ENCODE peak calls at places on chromosomes 7 and 10, in nine cellular contexts. Z is A549; K is adrenal gland; C is heart left ventricle; A is CD8-positive, alpha-beta T cell; O is tibial nerve; H is chondrocyte; I is cardiac muscle cell; N is esophagus muscularis mucosa. U is an unnamed sample.

GRCh38 chr7:104923010-104923421 is 91.0 kb upstream of the KMT2E start:
- DNase-seq in N (no peak), H (no peak), C (peak; percentile 74), Z (peak; percentile 85), A (peak; percentile 83), O (peak; percentile 52), I (peak; percentile 88), K (peak; percentile 79), U (peak; percentile 55)

GRCh38 chr10:35216303-35216905 is 89.8 kb downstream of the CREM start:
- DNase-seq in K (peak; percentile 72), C (no peak), Z (no peak), I (no peak), H (no peak), A (no peak), O (no peak), N (no peak), U (no peak)

GRCh38 chr7:2757904-2758672 is 70.1 kb downstream of the AMZ1 start:
- DNase-seq in C (no peak), I (peak; percentile 55), K (peak; percentile 70), O (no peak), H (no peak), N (no peak), A (peak; percentile 30), Z (peak; percentile 97), U (no peak)

GRCh38 chr10:30811665-30812017 is 182.1 kb upstream of the LYZL2 start:
- DNase-seq in I (no peak), A (no peak), K (peak; percentile 26), N (no peak), O (no peak), C (no peak), H (no peak), Z (no peak), U (no peak)

GRCh38 chr7:103951311-103951710 is 38.1 kb downstream of the RELN start:
- DNase-seq in Z (no peak), A (no peak), N (no peak), I (no peak), O (no peak), C (no peak), K (no peak), H (no peak), U (no peak)

GRCh38 chr10:11658801-11659368 is 47.4 kb upstream of the USP6NL start:
- DNase-seq in K (no peak), N (no peak), O (no peak), C (no peak), Z (no peak), A (no peak), I (no peak), H (no peak), U (no peak)

GRCh38 chr10:78343266-78343665 is 309.6 kb downstream of the RPS24 start:
- DNase-seq in C (no peak), Z (no peak), H (no peak), N (peak; percentile 83), O (no peak), A (no peak), I (no peak), K (no peak), U (no peak)

GRCh38 chr10:624605-625334 is 64.7 kb downstream of the DIP2C start:
- DNase-seq in C (peak; percentile 87), A (no peak), O (peak; percentile 49), N (no peak), K (peak; percentile 92), H (no peak), I (peak; percentile 69), Z (no peak), U (peak; percentile 45)

GRCh38 chr7:66075590-66076458 is at the start of gene ASL:
- DNase-seq in K (peak; percentile 92), I (peak; percentile 97), C (peak; percentile 97), N (peak; percentile 95), A (peak; percentile 80), O (peak; percentile 90), Z (peak; percentile 89), H (no peak), U (peak; percentile 90)

GRCh38 chr7:79452032-79452494 is 1.4 kb downstream of the MAGI2 start:
- DNase-seq in O (peak; percentile 84), C (peak; percentile 90), H (peak; percentile 96), Z (peak; percentile 82), A (no peak), K (peak; percentile 94), I (peak; percentile 91), N (peak; percentile 97), U (peak; percentile 69)

GRCh38 chr7:128099204-128099671 is 68.0 kb upstream of the LRRC4 start:
- DNase-seq in O (no peak), H (no peak), C (no peak), Z (no peak), I (no peak), K (no peak), A (no peak), N (no peak), U (no peak)

GRCh38 chr10:88165849-88166271 is 302.4 kb downstream of the PTEN start:
- DNase-seq in K (no peak), A (no peak), O (no peak), H (no peak), N (no peak), I (no peak), C (no peak), Z (no peak), U (no peak)

GRCh38 chr10:12699258-12699700 is 302.2 kb downstream of the CCDC3 start:
- DNase-seq in A (no peak), Z (peak; percentile 42), H (no peak), I (no peak), C (no peak), K (no peak), O (no peak), N (no peak), U (no peak)

GRCh38 chr10:100128951-100129350 is 47.3 kb upstream of the CPN1 start:
- DNase-seq in K (no peak), Z (no peak), O (no peak), C (no peak), I (no peak), N (no peak), A (no peak), H (no peak), U (no peak)

GRCh38 chr10:94314913-94315545 is 47.7 kb downstream of the NOC3L start:
- DNase-seq in K (no peak), Z (no peak), N (no peak), I (no peak), A (no peak), C (no peak), H (no peak), O (no peak), U (no peak)

DNA sequence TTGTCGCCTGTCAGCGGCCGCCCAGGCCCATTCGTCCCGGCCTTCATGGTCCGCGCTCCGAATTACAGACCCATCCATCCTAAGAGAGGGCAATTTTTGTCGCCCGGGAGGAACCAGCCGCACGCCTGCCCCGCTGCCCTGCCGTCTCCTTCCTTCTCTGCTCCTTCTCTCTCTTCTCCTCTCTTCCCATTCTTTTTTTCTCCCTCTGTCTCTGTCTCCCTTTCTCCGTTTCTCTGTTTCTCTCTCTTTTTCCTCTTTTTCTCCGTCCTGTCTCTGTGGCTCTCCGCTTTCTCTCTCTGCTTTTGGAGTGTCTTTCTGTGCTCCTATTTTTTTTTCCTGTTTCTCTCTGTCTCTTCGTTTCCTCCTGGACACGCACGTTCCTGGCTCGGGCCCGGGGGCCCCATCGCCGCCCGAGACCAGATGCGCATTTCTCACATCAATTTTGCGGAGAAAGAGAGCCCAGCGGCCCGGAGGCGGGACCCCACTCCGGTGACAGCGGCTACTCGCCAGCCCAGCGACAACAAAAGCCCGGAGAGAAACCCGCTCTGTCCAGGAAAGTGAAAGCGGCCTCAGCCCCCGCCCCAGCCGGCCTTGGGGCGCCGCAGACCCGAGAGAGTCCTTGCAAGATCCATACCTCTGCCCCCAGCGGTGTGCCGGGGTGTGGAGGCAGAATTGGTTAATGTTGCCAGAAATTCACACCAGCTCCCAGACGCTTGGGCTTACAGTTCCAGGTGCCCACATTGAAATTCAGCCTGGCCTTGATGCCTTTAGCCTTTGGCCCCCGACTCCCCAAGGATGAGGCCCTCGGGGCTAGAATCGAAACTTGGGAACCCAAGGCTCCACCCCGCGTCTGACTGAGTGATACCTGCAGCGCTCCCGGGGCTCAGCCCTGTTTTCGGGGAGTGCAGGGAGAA is 4.1 kb downstream of the LBX1 start:
- DNase-seq in C (no peak), N (no peak), H (no peak), K (no peak), O (no peak), Z (no peak), I (no peak), A (no peak), U (no peak)
- TF ChIP-seq CTCF in C (no peak), N (no peak), H (no peak), K (no peak), O (no peak), Z (no peak), I (no peak), A (peak; percentile 24), U (no peak)

GRCh38 chr7:4765776-4766490 is 9.5 kb upstream of the AP5Z1 start:
- DNase-seq in H (no peak), K (no peak), N (no peak), C (no peak), I (no peak), A (peak; percentile 6), O (no peak), Z (no peak), U (no peak)
- TF ChIP-seq CTCF in H (peak; percentile 61), K (no peak), N (peak; percentile 29), C (no peak), I (peak; percentile 26), A (no peak), O (no peak), Z (peak; percentile 46), U (peak; percentile 31)

GRCh38 chr7:153886506-153887391 is 165.4 kb upstream of the DPP6 start:
- DNase-seq in O (no peak), N (no peak), H (peak; percentile 88), Z (no peak), I (peak; percentile 23), K (no peak), A (no peak), C (no peak), U (no peak)
- TF ChIP-seq CTCF in O (no peak), N (peak; percentile 10), H (no peak), Z (no peak), I (no peak), K (peak; percentile 21), A (no peak), C (no peak), U (no peak)

DNA sequence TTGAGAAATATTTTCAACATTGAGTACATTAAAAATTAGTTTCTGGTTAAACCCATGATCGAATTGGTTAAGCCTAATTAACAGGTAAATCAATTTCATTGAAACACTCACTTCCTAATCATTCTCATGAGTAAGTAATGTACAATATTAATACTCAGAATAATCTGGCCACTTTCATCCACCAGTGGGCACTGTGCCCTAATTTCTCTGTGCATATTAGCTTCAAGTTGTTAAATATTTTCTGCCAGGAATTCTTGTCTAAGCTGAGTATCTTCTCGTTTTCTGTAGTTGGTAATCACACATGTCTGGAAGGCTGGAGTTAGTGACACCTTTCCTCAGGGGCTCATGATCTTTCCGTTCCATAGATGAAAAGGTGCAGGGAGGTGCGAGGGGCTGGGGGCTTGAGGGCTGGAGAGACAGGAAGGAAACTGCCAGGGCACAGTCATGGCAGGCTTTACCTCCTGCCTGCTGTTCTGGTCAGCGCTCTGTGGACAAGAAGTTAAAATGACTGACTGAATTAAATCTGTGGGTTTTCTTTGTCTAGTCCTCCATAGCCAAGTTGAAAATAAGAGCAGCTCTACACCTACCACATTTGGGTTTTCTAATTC is 71.9 kb downstream of the WIPF3 start:
- DNase-seq in A (peak; percentile 26), N (no peak), I (peak; percentile 23), Z (peak; percentile 39), O (peak; percentile 26), H (no peak), K (peak; percentile 26), C (no peak), U (no peak)
- TF ChIP-seq CTCF in A (peak; percentile 48), N (peak; percentile 40), I (peak; percentile 66), Z (peak; percentile 77), O (peak; percentile 61), H (peak; percentile 91), K (peak; percentile 59), C (peak; percentile 14), U (peak; percentile 73)

U was measured in neural crest cell.